ENCODE peak calls at places on chromosomes 1 and 21, in nine cellular contexts. U, T, Y, B, G, D, M, K and R are unnamed samples. For H3K4me1, the result is how much of the 10 kb centered on the place peaks cover.

GRCh38 chr21:45615145-45615711 is 28.3 kb upstream of the PCBP3 start:
- DNase-seq in M (no peak), U (no peak), Y (no peak), D (no peak), B (peak), K (peak), G (peak), T (peak), R (no peak)

GRCh38 chr1:147238053-147238902 is 4.2 kb upstream of the CHD1L start:
- DNase-seq in T (no peak), G (no peak), K (no peak), B (no peak), M (no peak), Y (no peak), U (no peak), D (no peak), R (no peak)

GRCh38 chr1:165408518-165408917 is 36.4 kb downstream of the RXRG start:
- DNase-seq in Y (no peak), D (peak), U (peak), K (peak), G (no peak), T (no peak), M (peak), B (no peak), R (no peak)

GRCh38 chr1:32035119-32035518 is 21.5 kb downstream of the KHDRBS1 start:
- DNase-seq in D (no peak), K (no peak), M (no peak), B (no peak), Y (no peak), G (no peak), T (no peak), U (no peak), R (no peak)

GRCh38 chr21:34274001-34274400 is 89.8 kb upstream of the KCNE2 start:
- DNase-seq in T (no peak), K (no peak), B (no peak), D (peak), M (no peak), Y (no peak), U (no peak), G (no peak), R (no peak)

GRCh38 chr1:222616535-222616934 is 1.4 kb upstream of the MIA3 start:
- DNase-seq in D (peak), K (no peak), T (no peak), M (no peak), U (peak), Y (no peak), G (no peak), B (no peak), R (no peak)

GRCh38 chr1:1449099-1449739 is at the start of gene ATAD3C:
- DNase-seq in K (no peak), T (no peak), D (no peak), G (no peak), Y (no peak), M (no peak), U (no peak), B (no peak), R (no peak)

GRCh38 chr1:151992345-151993083 is 1.1 kb downstream of the S100A10 start:
- DNase-seq in Y (peak), B (peak), K (peak), U (peak), T (no peak), G (peak), D (peak), M (peak), R (peak)

GRCh38 chr1:55046871-55047270 is 7.5 kb downstream of the PCSK9 start:
- DNase-seq in G (no peak), Y (no peak), D (no peak), U (no peak), K (no peak), B (peak), T (no peak), M (no peak), R (no peak)

GRCh38 chr1:25700124-25700523 is 83.5 kb downstream of the MAN1C1 start:
- DNase-seq in M (no peak), D (peak), K (no peak), G (peak), B (peak), U (no peak), Y (peak), T (no peak), R (peak)

GRCh38 chr1:8813991-8814390 is 3.4 kb downstream of the RERE start:
- DNase-seq in K (no peak), T (no peak), M (no peak), D (peak), Y (no peak), B (no peak), U (no peak), G (no peak), R (no peak)

GRCh38 chr1:162660598-162660997 is 28.3 kb downstream of the DDR2 start:
- DNase-seq in K (no peak), Y (no peak), B (no peak), U (no peak), M (no peak), D (no peak), T (no peak), G (no peak), R (no peak)

GRCh38 chr1:92502247-92502646 is 15.5 kb upstream of the GFI1 start:
- DNase-seq in D (peak), B (no peak), M (no peak), T (no peak), K (no peak), U (no peak), G (no peak), Y (no peak), R (no peak)

GRCh38 chr1:232628335-232629214 is 1.4 kb downstream of the SIPA1L2 start:
- DNase-seq in Y (no peak), U (no peak), T (peak), G (no peak), D (peak), K (no peak), M (no peak), B (no peak), R (peak)

GRCh38 chr1:214524824-214525223 is 26.6 kb downstream of the PTPN14 start:
- DNase-seq in K (no peak), D (peak), B (no peak), U (no peak), M (no peak), Y (no peak), G (no peak), T (no peak), R (no peak)

GRCh38 chr1:67561704-67562113 is 123.3 kb upstream of the GADD45A start:
- DNase-seq in U (peak), D (peak), G (peak), B (peak), Y (peak), M (peak), K (peak), T (peak), R (peak)

GRCh38 chr1:228013322-228014234 is 6.8 kb downstream of the WNT3A start:
- DNase-seq in U (peak), Y (no peak), D (no peak), M (no peak), G (no peak), T (no peak), K (no peak), B (peak), R (no peak)

GRCh38 chr1:166843769-166844596 is 4.7 kb downstream of the POGK start:
- DNase-seq in T (no peak), K (peak), G (peak), D (no peak), Y (no peak), B (no peak), M (no peak), U (no peak), R (no peak)

GRCh38 chr1:98102369-98103030 is 181.7 kb upstream of the DPYD start:
- DNase-seq in G (no peak), B (no peak), M (no peak), D (peak), U (no peak), T (no peak), Y (no peak), K (no peak), R (no peak)

GRCh38 chr21:44005593-44005992 is 6.5 kb upstream of the TRAPPC10 start:
- DNase-seq in B (no peak), M (no peak), D (no peak), T (no peak), G (no peak), U (no peak), K (no peak), Y (no peak), R (no peak)

GRCh38 chr1:63486679-63487078 is 36.3 kb downstream of the ITGB3BP start:
- DNase-seq in B (no peak), D (no peak), M (no peak), T (no peak), G (no peak), U (no peak), K (no peak), Y (no peak), R (no peak)

GRCh38 chr1:177383715-177384114 is 213.0 kb downstream of the BRINP2 start:
- DNase-seq in B (no peak), K (no peak), M (no peak), Y (no peak), D (no peak), U (no peak), T (no peak), G (no peak), R (no peak)

GRCh38 chr1:43015269-43015668 is 56.6 kb upstream of the SLC2A1 start:
- DNase-seq in T (no peak), G (no peak), D (no peak), K (no peak), M (no peak), B (no peak), Y (no peak), U (no peak), R (no peak)

GRCh38 chr1:233113009-233113712 is 162.8 kb downstream of the NTPCR start:
- DNase-seq in K (peak), T (no peak), U (peak), D (peak), B (peak), M (peak), Y (peak), G (peak), R (peak)

GRCh38 chr1:113901171-113901570 is 3.4 kb downstream of the AP4B1 start:
- DNase-seq in D (no peak), U (no peak), B (no peak), Y (no peak), K (no peak), G (no peak), T (no peak), M (no peak), R (no peak)

GRCh38 chr21:41976611-41977010 is 22.8 kb upstream of the C2CD2 start:
- DNase-seq in B (no peak), D (no peak), K (no peak), M (no peak), T (no peak), Y (no peak), U (no peak), G (no peak), R (no peak)

GRCh38 chr1:168689726-168690602 is 39.0 kb downstream of the DPT start:
- DNase-seq in G (no peak), B (no peak), Y (no peak), K (no peak), U (no peak), T (no peak), M (no peak), D (no peak), R (peak)

GRCh38 chr1:156640842-156641706 is 843 bp upstream of the BCAN start:
- DNase-seq in K (no peak), B (no peak), U (no peak), T (no peak), D (no peak), M (no peak), Y (no peak), G (no peak), R (no peak)

GRCh38 chr1:166721145-166721544 is 118.1 kb upstream of the POGK start:
- DNase-seq in T (peak), B (no peak), Y (no peak), G (no peak), U (no peak), M (peak), D (no peak), K (no peak), R (no peak)

GRCh38 chr1:41500378-41500777 is 15.9 kb upstream of the EDN2 start:
- DNase-seq in M (no peak), Y (no peak), D (no peak), B (peak), G (peak), U (peak), K (no peak), T (no peak), R (peak)

GRCh38 chr1:47175227-47175934 is 14.5 kb downstream of the PDZK1IP1 start:
- DNase-seq in U (no peak), D (peak), B (peak), Y (no peak), G (peak), T (peak), K (peak), M (peak), R (peak)

GRCh38 chr1:59107916-59108315 is 189.0 kb upstream of the FGGY start:
- DNase-seq in G (no peak), T (no peak), B (no peak), M (peak), D (no peak), Y (no peak), U (no peak), K (no peak), R (no peak)

GRCh38 chr1:156379420-156380165 is 10.6 kb downstream of the RHBG start:
- DNase-seq in B (no peak), D (peak), T (no peak), M (peak), U (no peak), G (no peak), Y (no peak), K (peak), R (no peak)

GRCh38 chr1:246199086-246199485 is 308.0 kb downstream of the SMYD3 start:
- DNase-seq in B (no peak), Y (no peak), G (no peak), T (no peak), K (no peak), U (no peak), M (no peak), D (peak), R (peak)

GRCh38 chr1:116853680-116854191 is 56.0 kb upstream of the PTGFRN start:
- DNase-seq in D (peak), T (no peak), K (peak), B (no peak), G (peak), U (peak), Y (no peak), M (peak), R (no peak)

GRCh38 chr1:193431265-193431977 is 245.0 kb upstream of the B3GALT2 start:
- DNase-seq in G (no peak), K (no peak), U (no peak), Y (no peak), B (no peak), D (no peak), T (no peak), M (no peak), R (no peak)

GRCh38 chr1:115411388-115412063 is 73.5 kb upstream of the NGF start:
- DNase-seq in K (no peak), D (peak), T (peak), G (no peak), B (no peak), U (peak), M (no peak), Y (no peak), R (peak)

GRCh38 chr1:201495447-201496295 is 11.3 kb downstream of the CSRP1 start:
- DNase-seq in B (peak), Y (peak), U (peak), M (no peak), G (peak), D (peak), K (no peak), T (no peak), R (peak)

GRCh38 chr1:44021156-44021555 is 10.1 kb downstream of the SLC6A9 start:
- DNase-seq in Y (no peak), T (no peak), B (no peak), M (no peak), D (no peak), U (no peak), K (no peak), G (no peak), R (no peak)

DNA sequence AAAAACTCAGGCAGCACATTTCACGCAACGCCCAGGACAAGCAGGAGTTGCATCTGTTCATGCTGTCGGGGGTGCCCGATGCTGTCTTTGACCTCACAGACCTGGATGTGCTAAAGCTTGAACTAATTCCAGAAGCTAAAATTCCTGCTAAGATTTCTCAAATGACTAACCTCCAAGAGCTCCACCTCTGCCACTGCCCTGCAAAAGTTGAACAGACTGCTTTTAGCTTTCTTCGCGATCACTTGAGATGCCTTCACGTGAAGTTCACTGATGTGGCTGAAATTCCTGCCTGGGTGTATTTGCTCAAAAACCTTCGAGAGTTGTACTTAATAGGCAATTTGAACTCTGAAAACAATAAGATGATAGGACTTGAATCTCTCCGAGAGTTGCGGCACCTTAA is 60.5 kb upstream of the ZNF326 start:
- DNase-seq in U (no peak), D (no peak), K (no peak), T (no peak), Y (no peak), G (no peak), B (no peak), M (no peak), R (peak)
- H3K4me1 ChIP-seq in U (under half), D (under half), K (under half), T (under half), Y (under half), G (under half), B (under half), M (under half), R (half or more)

GRCh38 chr21:28993293-28993629 is 584 bp upstream of the LTN1 start:
- DNase-seq in T (no peak), B (no peak), U (no peak), K (no peak), G (no peak), D (no peak), M (no peak), Y (no peak), R (no peak)
- H3K4me3 ChIP-seq in T (peak), B (peak), U (peak), K (peak), G (peak), D (peak), M (peak), Y (no peak), R (no peak)

GRCh38 chr1:243247901-243248300 is 7.2 kb downstream of the CEP170 start:
- DNase-seq in M (no peak), K (no peak), D (no peak), Y (no peak), G (no peak), U (no peak), B (no peak), T (no peak), R (no peak)
- H3K4me1 ChIP-seq in M (under half), K (under half), D (half or more), Y (half or more), G (under half), U (under half), B (half or more), T (half or more), R (under half)

GRCh38 chr1:53328490-53329182 is 766 bp upstream of the LRP8 start:
- DNase-seq in D (no peak), M (peak), G (peak), T (peak), B (peak), Y (no peak), U (no peak), K (peak), R (no peak)
- H3K4me3 ChIP-seq in D (peak), M (peak), G (peak), T (peak), B (peak), Y (peak), U (no peak), K (peak), R (no peak)

DNA sequence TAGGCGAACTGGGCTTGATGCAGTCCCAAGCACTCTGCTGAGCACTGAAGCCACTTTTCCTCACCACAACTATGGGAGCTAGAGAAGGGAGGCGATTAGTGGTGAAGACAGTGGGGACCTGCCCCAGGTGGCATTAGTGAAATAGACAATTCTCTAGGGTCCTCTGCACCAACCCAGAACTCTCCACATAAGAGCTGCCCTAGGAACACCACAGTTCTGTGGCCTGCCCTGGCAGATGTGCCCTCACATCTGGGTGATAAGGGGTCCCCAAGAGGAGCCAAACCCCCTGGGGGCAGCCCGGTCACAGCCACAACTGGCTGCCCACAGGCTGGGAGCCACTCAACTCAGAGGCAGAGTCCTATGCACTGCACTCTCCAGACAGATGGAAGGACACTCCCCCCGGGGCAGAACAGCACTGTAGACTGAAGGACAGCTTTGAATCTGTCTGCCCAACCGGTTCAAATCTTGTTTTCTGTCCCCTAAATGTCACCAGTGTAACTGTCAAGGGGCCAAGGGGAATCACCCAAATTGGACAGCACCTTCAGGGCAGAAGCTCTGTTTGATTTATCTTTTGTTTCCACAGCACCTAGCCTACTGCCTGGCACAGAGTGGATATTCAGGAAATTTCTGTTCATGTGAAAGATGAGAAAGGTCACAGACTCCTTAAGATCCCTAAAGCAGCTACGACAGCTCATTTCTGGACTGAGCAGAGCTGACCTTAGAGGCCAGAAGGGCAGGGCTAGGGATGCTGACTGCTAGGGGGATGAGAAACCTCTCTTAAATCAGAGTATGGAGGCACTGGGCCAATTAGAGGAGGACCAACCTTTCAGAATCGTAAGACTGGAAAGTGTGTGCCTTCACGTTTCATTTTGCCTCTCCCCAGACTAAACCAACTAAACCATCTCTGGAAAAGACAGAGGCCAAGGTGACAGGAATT is 41.2 kb downstream of the ITPKB start:
- DNase-seq in M (no peak), Y (no peak), T (no peak), B (no peak), U (no peak), K (no peak), G (no peak), D (no peak), R (no peak)
- H3K4me1 ChIP-seq in M (under half), Y (under half), T (half or more), B (under half), U (under half), K (under half), G (under half), D (under half), R (under half)

GRCh38 chr1:22140681-22141080 is 2.2 kb downstream of the WNT4 start:
- DNase-seq in U (no peak), T (no peak), M (peak), K (no peak), B (no peak), D (no peak), Y (no peak), G (no peak), R (peak)
- H3K4me3 ChIP-seq in U (no peak), T (no peak), M (peak), K (no peak), B (no peak), D (no peak), Y (no peak), G (no peak), R (no peak)

GRCh38 chr1:197917553-197917812 is 311 bp downstream of the LHX9 start:
- DNase-seq in M (no peak), D (no peak), B (no peak), G (no peak), Y (no peak), U (no peak), K (no peak), T (no peak), R (no peak)
- H3K4me1 ChIP-seq in M (half or more), D (under half), B (half or more), G (under half), Y (half or more), U (under half), K (under half), T (under half), R (under half)